ENCODE peak calls at places on chromosomes 12 and 14, in five cellular contexts. M is HEK293T, P is NCI-H460, O is cerebellar cortex, F is ELR. U is an unnamed sample.
A peak's percentile ranks its signal among the peaks of the same experiment; 100 is the strongest.

GRCh38 chr12:1491983-1492697 is 102.2 kb downstream of the FBXL14 start:
- DNase-seq in O (peak; percentile 59), M (peak; percentile 34), P (no peak), F (no peak), U (no peak)

GRCh38 chr12:95731519-95731958 is 59.0 kb downstream of the NTN4 start:
- DNase-seq in O (no peak), P (no peak), M (no peak), F (no peak), U (no peak)

GRCh38 chr14:51872396-51872795 is 12.0 kb downstream of the GNG2 start:
- DNase-seq in M (no peak), F (no peak), P (no peak), O (no peak), U (no peak)

GRCh38 chr12:50690923-50691322 is 73.0 kb upstream of the ATF1 start:
- DNase-seq in P (no peak), M (no peak), F (no peak), O (peak; percentile 70), U (no peak)

GRCh38 chr12:124916370-124917134 is 2.1 kb upstream of the UBC start:
- DNase-seq in M (no peak), F (peak; percentile 97), P (peak; percentile 95), O (peak; percentile 87), U (peak; percentile 52)

GRCh38 chr12:108633534-108634224 is at the start of gene SELPLG:
- DNase-seq in M (no peak), O (no peak), F (no peak), P (no peak), U (no peak)

GRCh38 chr12:103928736-103929050 is 1.5 kb upstream of the HSP90B1 start:
- DNase-seq in F (no peak), P (no peak), M (no peak), O (peak; percentile 14), U (no peak)

GRCh38 chr12:102052192-102053061 is 9.4 kb downstream of the WASHC3 start:
- DNase-seq in M (no peak), P (no peak), O (no peak), F (no peak), U (no peak)

GRCh38 chr12:91778938-91779400 is 366.7 kb downstream of the BTG1 start:
- DNase-seq in P (peak; percentile 93), O (no peak), M (peak; percentile 10), F (peak; percentile 96), U (no peak)

GRCh38 chr14:37594916-37595808 is at the start of the genes FOXA1 and TTC6:
- DNase-seq in P (no peak), O (no peak), F (peak; percentile 45), M (peak; percentile 45), U (peak; percentile 72)

GRCh38 chr12:123808167-123808566 is 46.1 kb downstream of the DNAH10 start:
- DNase-seq in M (peak; percentile 34), F (peak; percentile 33), O (no peak), P (peak; percentile 36), U (peak; percentile 23)

GRCh38 chr12:58901664-58902063 is 18.6 kb downstream of the LRIG3 start:
- DNase-seq in O (no peak), M (no peak), F (no peak), P (no peak), U (no peak)

GRCh38 chr12:107349008-107349747 is 255.8 kb upstream of the CRY1 start:
- DNase-seq in O (no peak), P (no peak), F (peak; percentile 97), M (no peak), U (peak; percentile 24)

GRCh38 chr14:62158779-62159178 is 396.6 kb downstream of the SNAPC1 start:
- DNase-seq in P (no peak), F (no peak), M (no peak), O (no peak), U (no peak)

GRCh38 chr12:10310926-10311705 is 3.4 kb downstream of the KLRD1 start:
- DNase-seq in M (no peak), P (no peak), O (no peak), F (no peak), U (no peak)

GRCh38 chr12:56223571-56224101 is 506 bp upstream of the NABP2 start:
- DNase-seq in F (no peak), O (no peak), M (no peak), P (no peak), U (no peak)

GRCh38 chr12:122951406-122951805 is 14.9 kb downstream of the ABCB9 start:
- DNase-seq in M (no peak), O (no peak), F (peak; percentile 82), P (no peak), U (no peak)

U was measured in neural progenitor cell.